ENCODE peak calls at places on chromosome 5, in six cellular contexts. One of them, this sample, is unnamed.

GRCh38 chr5:125054106-125054505 is 307.7 kb upstream of the ZNF608 start:
- DNase-seq in BJ: no peak
- DNase-seq in stimulated activated CD4-positive, alpha-beta T cell treated with anti-CD3 and anti-CD28 coated beads, Interleukin-12 subunit alpha, Interleukin-12 subunit beta, amount 100 ng/mL, for 4 hours: no peak
- DNase-seq in M059J: peak
- DNase-seq in ecto neural progenitor cell: no peak
- DNase-seq in HS-5: no peak
- DNase-seq in this sample: no peak

GRCh38 chr5:1963941-1964451 is 81.3 kb upstream of the IRX4 start:
- DNase-seq in BJ: no peak
- DNase-seq in stimulated activated CD4-positive, alpha-beta T cell treated with anti-CD3 and anti-CD28 coated beads, Interleukin-12 subunit alpha, Interleukin-12 subunit beta, amount 100 ng/mL, for 4 hours: no peak
- DNase-seq in M059J: no peak
- DNase-seq in ecto neural progenitor cell: peak
- DNase-seq in HS-5: no peak
- DNase-seq in this sample: no peak

GRCh38 chr5:163915481-163915961 is 410.1 kb downstream of the MAT2B start:
- DNase-seq in BJ: no peak
- DNase-seq in stimulated activated CD4-positive, alpha-beta T cell treated with anti-CD3 and anti-CD28 coated beads, Interleukin-12 subunit alpha, Interleukin-12 subunit beta, amount 100 ng/mL, for 4 hours: no peak
- DNase-seq in M059J: peak
- DNase-seq in ecto neural progenitor cell: no peak
- DNase-seq in HS-5: no peak
- DNase-seq in this sample: no peak

GRCh38 chr5:138663009-138663408 is 87.8 kb upstream of the HSPA9 start:
- DNase-seq in BJ: no peak
- DNase-seq in stimulated activated CD4-positive, alpha-beta T cell treated with anti-CD3 and anti-CD28 coated beads, Interleukin-12 subunit alpha, Interleukin-12 subunit beta, amount 100 ng/mL, for 4 hours: no peak
- DNase-seq in M059J: peak
- DNase-seq in ecto neural progenitor cell: no peak
- DNase-seq in HS-5: no peak
- DNase-seq in this sample: no peak

GRCh38 chr5:176180339-176180738 is 57.9 kb upstream of the SIMC1 start:
- DNase-seq in BJ: no peak
- DNase-seq in stimulated activated CD4-positive, alpha-beta T cell treated with anti-CD3 and anti-CD28 coated beads, Interleukin-12 subunit alpha, Interleukin-12 subunit beta, amount 100 ng/mL, for 4 hours: no peak
- DNase-seq in M059J: peak
- DNase-seq in ecto neural progenitor cell: no peak
- DNase-seq in HS-5: no peak
- DNase-seq in this sample: no peak

GRCh38 chr5:120544043-120544442 is 79.9 kb downstream of the PRR16 start:
- DNase-seq in BJ: no peak
- DNase-seq in stimulated activated CD4-positive, alpha-beta T cell treated with anti-CD3 and anti-CD28 coated beads, Interleukin-12 subunit alpha, Interleukin-12 subunit beta, amount 100 ng/mL, for 4 hours: no peak
- DNase-seq in M059J: no peak
- DNase-seq in ecto neural progenitor cell: no peak
- DNase-seq in HS-5: no peak
- DNase-seq in this sample: no peak

GRCh38 chr5:3925935-3926334 is 330.3 kb downstream of the IRX1 start:
- DNase-seq in BJ: no peak
- DNase-seq in stimulated activated CD4-positive, alpha-beta T cell treated with anti-CD3 and anti-CD28 coated beads, Interleukin-12 subunit alpha, Interleukin-12 subunit beta, amount 100 ng/mL, for 4 hours: no peak
- DNase-seq in M059J: no peak
- DNase-seq in ecto neural progenitor cell: no peak
- DNase-seq in HS-5: no peak
- DNase-seq in this sample: no peak

GRCh38 chr5:5652181-5652580 is 229.7 kb downstream of the ICE1 start:
- DNase-seq in BJ: no peak
- DNase-seq in stimulated activated CD4-positive, alpha-beta T cell treated with anti-CD3 and anti-CD28 coated beads, Interleukin-12 subunit alpha, Interleukin-12 subunit beta, amount 100 ng/mL, for 4 hours: no peak
- DNase-seq in M059J: no peak
- DNase-seq in ecto neural progenitor cell: no peak
- DNase-seq in HS-5: no peak
- DNase-seq in this sample: no peak

GRCh38 chr5:155004138-155004744 is 9.3 kb upstream of the KIF4B start:
- DNase-seq in BJ: no peak
- DNase-seq in stimulated activated CD4-positive, alpha-beta T cell treated with anti-CD3 and anti-CD28 coated beads, Interleukin-12 subunit alpha, Interleukin-12 subunit beta, amount 100 ng/mL, for 4 hours: peak
- DNase-seq in M059J: peak
- DNase-seq in ecto neural progenitor cell: peak
- DNase-seq in HS-5: no peak
- DNase-seq in this sample: no peak

GRCh38 chr5:123099514-123100151 is 10.6 kb downstream of the PRDM6 start:
- DNase-seq in BJ: no peak
- DNase-seq in stimulated activated CD4-positive, alpha-beta T cell treated with anti-CD3 and anti-CD28 coated beads, Interleukin-12 subunit alpha, Interleukin-12 subunit beta, amount 100 ng/mL, for 4 hours: no peak
- DNase-seq in M059J: peak
- DNase-seq in ecto neural progenitor cell: peak
- DNase-seq in HS-5: no peak
- DNase-seq in this sample: no peak

GRCh38 chr5:57176350-57176857 is 2.5 kb downstream of the GPBP1 start:
- DNase-seq in BJ: peak
- DNase-seq in stimulated activated CD4-positive, alpha-beta T cell treated with anti-CD3 and anti-CD28 coated beads, Interleukin-12 subunit alpha, Interleukin-12 subunit beta, amount 100 ng/mL, for 4 hours: no peak
- DNase-seq in M059J: peak
- DNase-seq in ecto neural progenitor cell: no peak
- DNase-seq in HS-5: peak
- DNase-seq in this sample: no peak

GRCh38 chr5:10452768-10453331 is 11.2 kb downstream of the ROPN1L start:
- DNase-seq in BJ: peak
- DNase-seq in stimulated activated CD4-positive, alpha-beta T cell treated with anti-CD3 and anti-CD28 coated beads, Interleukin-12 subunit alpha, Interleukin-12 subunit beta, amount 100 ng/mL, for 4 hours: no peak
- DNase-seq in M059J: peak
- DNase-seq in ecto neural progenitor cell: no peak
- DNase-seq in HS-5: peak
- DNase-seq in this sample: no peak

GRCh38 chr5:174490717-174491116 is 233.7 kb upstream of the MSX2 start:
- DNase-seq in BJ: no peak
- DNase-seq in stimulated activated CD4-positive, alpha-beta T cell treated with anti-CD3 and anti-CD28 coated beads, Interleukin-12 subunit alpha, Interleukin-12 subunit beta, amount 100 ng/mL, for 4 hours: no peak
- DNase-seq in M059J: no peak
- DNase-seq in ecto neural progenitor cell: no peak
- DNase-seq in HS-5: no peak
- DNase-seq in this sample: no peak

GRCh38 chr5:83744851-83745250 is 24.2 kb upstream of the HAPLN1 start:
- DNase-seq in BJ: no peak
- DNase-seq in stimulated activated CD4-positive, alpha-beta T cell treated with anti-CD3 and anti-CD28 coated beads, Interleukin-12 subunit alpha, Interleukin-12 subunit beta, amount 100 ng/mL, for 4 hours: no peak
- DNase-seq in M059J: no peak
- DNase-seq in ecto neural progenitor cell: no peak
- DNase-seq in HS-5: no peak
- DNase-seq in this sample: no peak

GRCh38 chr5:87136096-87136495 is 131.6 kb upstream of the RASA1 start:
- DNase-seq in BJ: no peak
- DNase-seq in stimulated activated CD4-positive, alpha-beta T cell treated with anti-CD3 and anti-CD28 coated beads, Interleukin-12 subunit alpha, Interleukin-12 subunit beta, amount 100 ng/mL, for 4 hours: no peak
- DNase-seq in M059J: no peak
- DNase-seq in ecto neural progenitor cell: no peak
- DNase-seq in HS-5: no peak
- DNase-seq in this sample: no peak

GRCh38 chr5:24623018-24623417 is 21.8 kb downstream of the CDH10 start:
- DNase-seq in BJ: no peak
- DNase-seq in stimulated activated CD4-positive, alpha-beta T cell treated with anti-CD3 and anti-CD28 coated beads, Interleukin-12 subunit alpha, Interleukin-12 subunit beta, amount 100 ng/mL, for 4 hours: no peak
- DNase-seq in M059J: no peak
- DNase-seq in ecto neural progenitor cell: no peak
- DNase-seq in HS-5: no peak
- DNase-seq in this sample: no peak

GRCh38 chr5:134873494-134873893 is 677 bp upstream of the TXNDC15 start:
- DNase-seq in BJ: no peak
- DNase-seq in stimulated activated CD4-positive, alpha-beta T cell treated with anti-CD3 and anti-CD28 coated beads, Interleukin-12 subunit alpha, Interleukin-12 subunit beta, amount 100 ng/mL, for 4 hours: peak
- DNase-seq in M059J: no peak
- DNase-seq in ecto neural progenitor cell: no peak
- DNase-seq in HS-5: no peak
- DNase-seq in this sample: no peak

GRCh38 chr5:132747693-132748440 is 641 bp downstream of the CCNI2 start:
- DNase-seq in BJ: no peak
- DNase-seq in stimulated activated CD4-positive, alpha-beta T cell treated with anti-CD3 and anti-CD28 coated beads, Interleukin-12 subunit alpha, Interleukin-12 subunit beta, amount 100 ng/mL, for 4 hours: peak
- DNase-seq in M059J: no peak
- DNase-seq in ecto neural progenitor cell: no peak
- DNase-seq in HS-5: no peak
- DNase-seq in this sample: no peak

GRCh38 chr5:116084891-116085715 is at the start of gene COMMD10:
- DNase-seq in BJ: no peak
- DNase-seq in stimulated activated CD4-positive, alpha-beta T cell treated with anti-CD3 and anti-CD28 coated beads, Interleukin-12 subunit alpha, Interleukin-12 subunit beta, amount 100 ng/mL, for 4 hours: peak
- DNase-seq in M059J: peak
- DNase-seq in ecto neural progenitor cell: peak
- DNase-seq in HS-5: peak
- DNase-seq in this sample: peak

GRCh38 chr5:912356-913091 is 19.8 kb downstream of the TRIP13 start:
- DNase-seq in BJ: peak
- DNase-seq in stimulated activated CD4-positive, alpha-beta T cell treated with anti-CD3 and anti-CD28 coated beads, Interleukin-12 subunit alpha, Interleukin-12 subunit beta, amount 100 ng/mL, for 4 hours: peak
- DNase-seq in M059J: peak
- DNase-seq in ecto neural progenitor cell: peak
- DNase-seq in HS-5: peak
- DNase-seq in this sample: no peak